ENCODE peak calls at places on chromosomes 1 and 21, in four cellular contexts. One of them, this sample, is unnamed.

GRCh38 chr1:1374068-1374860 is 743 bp downstream of the AURKAIP1 start:
- DNase-seq in body of pancreas: no peak
- DNase-seq in neural progenitor cell: no peak
- DNase-seq in hepatocyte: no peak
- DNase-seq in this sample: no peak

GRCh38 chr1:202791102-202791747 is 17.0 kb downstream of the KDM5B start:
- DNase-seq in body of pancreas: no peak
- DNase-seq in hepatocyte: no peak
- DNase-seq in neural progenitor cell: no peak
- DNase-seq in this sample: no peak

GRCh38 chr1:115748396-115749130 is 20.0 kb downstream of the CASQ2 start:
- DNase-seq in body of pancreas: no peak
- DNase-seq in neural progenitor cell: no peak
- DNase-seq in hepatocyte: peak
- DNase-seq in this sample: no peak

GRCh38 chr1:178489399-178489798 is 7.4 kb downstream of the CLEC20A start:
- DNase-seq in body of pancreas: no peak
- DNase-seq in hepatocyte: no peak
- DNase-seq in neural progenitor cell: no peak
- DNase-seq in this sample: no peak

GRCh38 chr21:45258476-45258875 is 29.2 kb downstream of the POFUT2 start:
- DNase-seq in hepatocyte: no peak
- DNase-seq in neural progenitor cell: no peak
- DNase-seq in body of pancreas: no peak
- DNase-seq in this sample: no peak

GRCh38 chr1:30927448-30927847 is 18.9 kb upstream of the SDC3 start:
- DNase-seq in neural progenitor cell: no peak
- DNase-seq in body of pancreas: no peak
- DNase-seq in hepatocyte: no peak
- DNase-seq in this sample: no peak

GRCh38 chr1:9882296-9882944 is 27.6 kb downstream of the CTNNBIP1 start:
- DNase-seq in body of pancreas: no peak
- DNase-seq in neural progenitor cell: no peak
- DNase-seq in hepatocyte: no peak
- DNase-seq in this sample: no peak

GRCh38 chr1:204520834-204521709 is 4.9 kb downstream of the MDM4 start:
- DNase-seq in neural progenitor cell: no peak
- DNase-seq in body of pancreas: no peak
- DNase-seq in hepatocyte: no peak
- DNase-seq in this sample: peak

GRCh38 chr1:51048021-51048420 is 54.0 kb upstream of the C1orf185 start:
- DNase-seq in body of pancreas: no peak
- DNase-seq in hepatocyte: no peak
- DNase-seq in neural progenitor cell: no peak
- DNase-seq in this sample: no peak

DNA sequence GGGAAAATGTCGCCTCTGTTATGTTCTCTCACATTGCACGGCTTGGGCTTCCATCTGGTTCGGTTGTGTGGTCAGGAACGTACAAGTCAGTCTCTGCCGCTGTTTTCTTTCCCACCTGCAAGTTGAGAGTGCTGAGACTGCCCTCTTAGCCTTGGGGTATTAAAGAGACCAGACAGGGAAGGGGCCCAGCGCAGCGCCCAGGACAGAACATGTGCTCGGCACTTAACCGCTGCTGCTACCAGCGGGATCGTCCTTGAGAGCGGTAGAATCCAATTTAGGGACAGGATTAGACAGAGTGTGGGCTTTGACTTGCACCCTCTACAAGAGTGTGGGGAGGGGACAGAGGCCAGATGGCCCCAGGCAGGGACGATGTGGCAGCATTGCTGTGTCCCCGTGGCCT is 17.7 kb upstream of the AGPAT3 start:
- DNase-seq in hepatocyte: no peak
- DNase-seq in body of pancreas: no peak
- DNase-seq in neural progenitor cell: no peak
- DNase-seq in this sample: no peak
- H3K4me3 ChIP-seq in hepatocyte: no peak
- H3K4me3 ChIP-seq in body of pancreas: no peak
- H3K4me3 ChIP-seq in neural progenitor cell: no peak
- H3K4me3 ChIP-seq in this sample: no peak

GRCh38 chr21:22474403-22474802 is 1476.2 kb downstream of the NCAM2 start:
- DNase-seq in neural progenitor cell: no peak
- DNase-seq in body of pancreas: no peak
- DNase-seq in hepatocyte: no peak
- DNase-seq in this sample: no peak

GRCh38 chr21:22476214-22476613 is 1478.0 kb downstream of the NCAM2 start:
- DNase-seq in hepatocyte: no peak
- DNase-seq in body of pancreas: no peak
- DNase-seq in neural progenitor cell: no peak
- DNase-seq in this sample: no peak

GRCh38 chr21:22476726-22477646 is 1478.8 kb downstream of the NCAM2 start:
- DNase-seq in hepatocyte: no peak
- DNase-seq in neural progenitor cell: no peak
- DNase-seq in body of pancreas: no peak
- DNase-seq in this sample: no peak
- TF ChIP-seq CTCF in hepatocyte: no peak
- TF ChIP-seq CTCF in neural progenitor cell: no peak
- TF ChIP-seq CTCF in body of pancreas: no peak
- TF ChIP-seq CTCF in this sample: no peak

DNA sequence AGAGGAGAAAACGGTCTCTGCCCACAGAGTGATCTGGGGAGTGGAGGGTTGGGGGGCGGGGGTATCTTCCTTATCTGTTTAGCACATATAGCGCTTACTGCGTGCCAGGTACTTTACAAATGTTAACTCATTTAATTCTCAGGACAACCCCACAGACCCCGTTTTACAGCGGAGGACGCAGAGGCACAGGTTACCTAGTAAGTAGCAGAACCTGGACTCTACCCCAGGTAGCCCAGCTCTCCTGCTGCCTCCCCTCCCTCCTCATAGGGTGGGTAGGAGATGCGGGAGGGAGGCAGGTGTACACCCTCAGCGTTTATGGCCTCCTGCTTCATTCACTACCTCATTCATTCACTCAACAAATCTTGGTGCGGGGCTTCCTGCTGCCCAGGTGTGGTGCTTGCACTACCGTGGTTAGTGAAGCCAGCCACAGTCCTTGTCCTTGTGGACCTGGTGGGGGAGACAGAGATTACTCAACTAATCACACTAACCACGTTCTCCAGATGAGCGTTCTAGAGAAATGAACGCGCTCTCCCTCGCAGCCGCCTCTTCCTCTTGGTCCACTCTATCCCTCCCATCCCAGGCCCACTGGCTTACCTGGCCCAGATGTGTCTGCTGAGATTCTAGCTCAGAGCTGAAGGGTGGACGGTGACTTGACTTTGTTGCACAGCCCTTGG is 102.0 kb downstream of the IER5 start:
- DNase-seq in hepatocyte: peak
- DNase-seq in neural progenitor cell: no peak
- DNase-seq in body of pancreas: peak
- DNase-seq in this sample: no peak
- H3K4me3 ChIP-seq in hepatocyte: peak
- H3K4me3 ChIP-seq in neural progenitor cell: peak
- H3K4me3 ChIP-seq in body of pancreas: no peak
- H3K4me3 ChIP-seq in this sample: peak

GRCh38 chr1:86447198-86447790 is 21.4 kb upstream of the CLCA1 start:
- DNase-seq in neural progenitor cell: no peak
- DNase-seq in hepatocyte: no peak
- DNase-seq in body of pancreas: no peak
- DNase-seq in this sample: no peak
- TF ChIP-seq CTCF in neural progenitor cell: no peak
- TF ChIP-seq CTCF in hepatocyte: no peak
- TF ChIP-seq CTCF in body of pancreas: no peak
- TF ChIP-seq CTCF in this sample: no peak